ENCODE peak calls at places on chromosome 13, in four cellular contexts. Q is AG09309, K is nephron progenitor cell, D is astrocyte of the spinal cord. T is an unnamed sample.

GRCh38 chr13:106398289-106398688 is 137.2 kb downstream of the EFNB2 start:
- DNase-seq in K (no peak), Q (no peak), D (no peak), T (no peak)

GRCh38 chr13:98784666-98785065 is 32.2 kb upstream of the SLC15A1 start:
- DNase-seq in Q (no peak), D (no peak), K (no peak), T (no peak)

GRCh38 chr13:24995225-24995804 is 100.6 kb upstream of the PABPC3 start:
- DNase-seq in D (peak), Q (peak), K (peak), T (peak)

GRCh38 chr13:97226788-97227627 is 4.9 kb downstream of the MBNL2 start:
- DNase-seq in D (no peak), K (no peak), Q (no peak), T (no peak)

GRCh38 chr13:95267662-95268369 is 33.4 kb downstream of the ABCC4 start:
- DNase-seq in Q (peak), K (no peak), D (peak), T (no peak)

GRCh38 chr13:20231839-20232555 is at the start of gene GJB6:
- DNase-seq in D (no peak), Q (no peak), K (peak), T (no peak)

GRCh38 chr13:49810825-49811526 is 18.5 kb upstream of the KPNA3 start:
- DNase-seq in K (no peak), Q (no peak), D (no peak), T (no peak)

GRCh38 chr13:113002206-113002821 is 33.3 kb downstream of the MCF2L start:
- DNase-seq in D (no peak), Q (no peak), K (peak), T (no peak)

GRCh38 chr13:77168232-77168631 is 141.3 kb upstream of the FBXL3 start:
- DNase-seq in D (no peak), K (no peak), Q (no peak), T (no peak)

GRCh38 chr13:63389756-63390155 is 1974.1 kb upstream of the PCDH20 start:
- DNase-seq in D (no peak), Q (no peak), K (no peak), T (no peak)

DNA sequence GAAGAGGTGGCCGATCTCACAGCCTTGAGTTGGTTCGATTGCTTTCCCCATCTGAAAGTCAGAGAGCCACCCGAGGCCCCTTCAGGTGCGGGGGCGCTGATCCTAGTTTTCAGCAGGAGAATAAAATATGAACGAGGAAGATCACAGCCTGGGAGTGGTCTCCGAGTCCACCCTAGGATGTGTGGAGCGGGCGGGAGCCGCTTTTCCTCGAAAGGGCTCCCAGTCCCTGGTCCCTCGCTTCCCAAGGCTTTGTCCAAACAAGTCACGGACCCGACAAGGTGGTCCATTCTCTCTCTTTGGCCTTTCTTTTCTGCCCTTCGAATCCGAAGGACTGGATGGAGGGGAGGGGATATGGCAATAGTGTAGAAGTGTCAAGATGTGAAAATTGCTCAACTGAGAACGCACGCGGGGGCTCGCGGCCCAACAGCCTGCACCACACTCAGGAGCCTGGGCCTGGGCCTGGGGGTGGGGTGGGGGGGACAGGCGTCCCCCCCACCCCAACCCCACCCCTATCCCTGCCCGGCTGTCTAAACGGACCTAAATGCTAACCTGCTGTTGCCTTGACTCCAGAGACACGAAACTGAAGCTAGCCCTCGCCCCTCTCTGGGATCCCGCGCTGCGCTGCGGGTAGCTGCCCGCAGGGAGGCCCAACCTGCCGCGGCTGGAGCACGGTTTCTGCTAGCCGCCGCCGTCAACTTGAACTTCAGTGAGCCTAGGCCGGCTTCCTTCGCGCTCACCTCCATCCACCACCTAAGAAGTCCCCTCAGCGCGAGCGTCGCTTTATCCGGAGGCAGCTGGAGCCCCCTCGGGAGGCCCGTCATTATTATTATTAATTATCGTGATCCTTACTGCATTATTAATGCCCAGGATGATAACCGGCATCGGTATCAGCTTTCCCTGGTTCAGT is 7.1 kb downstream of the ZIC2 start:
- DNase-seq in D (peak), K (peak), Q (no peak), T (no peak)
- TF ChIP-seq CTCF in D (no peak), K (no peak), Q (no peak), T (no peak)

GRCh38 chr13:26037302-26037701 is 14.5 kb downstream of the SHISA2 start:
- DNase-seq in K (no peak), Q (no peak), D (no peak), T (no peak)
- TF ChIP-seq CTCF in K (peak), Q (peak), D (peak), T (peak)

GRCh38 chr13:52450793-52451116 is 321 bp upstream of the VPS36 start:
- DNase-seq in K (no peak), Q (no peak), D (no peak), T (no peak)
- TF ChIP-seq CTCF in K (peak), Q (no peak), D (no peak), T (no peak)

GRCh38 chr13:41411536-41411935 is 45.8 kb upstream of the RGCC start:
- DNase-seq in Q (peak), D (peak), K (peak), T (peak)

GRCh38 chr13:41409611-41410010 is 47.7 kb upstream of the RGCC start:
- DNase-seq in D (no peak), Q (no peak), K (no peak), T (no peak)

GRCh38 chr13:41413907-41414306 is 43.4 kb upstream of the RGCC start:
- DNase-seq in K (no peak), D (no peak), Q (no peak), T (no peak)

GRCh38 chr13:41408061-41408460 is 49.3 kb upstream of the RGCC start:
- DNase-seq in Q (no peak), K (no peak), D (no peak), T (no peak)

GRCh38 chr13:41411060-41411459 is 46.3 kb upstream of the RGCC start:
- DNase-seq in D (no peak), K (no peak), Q (no peak), T (no peak)
- TF ChIP-seq CTCF in D (no peak), K (no peak), Q (no peak), T (no peak)

DNA sequence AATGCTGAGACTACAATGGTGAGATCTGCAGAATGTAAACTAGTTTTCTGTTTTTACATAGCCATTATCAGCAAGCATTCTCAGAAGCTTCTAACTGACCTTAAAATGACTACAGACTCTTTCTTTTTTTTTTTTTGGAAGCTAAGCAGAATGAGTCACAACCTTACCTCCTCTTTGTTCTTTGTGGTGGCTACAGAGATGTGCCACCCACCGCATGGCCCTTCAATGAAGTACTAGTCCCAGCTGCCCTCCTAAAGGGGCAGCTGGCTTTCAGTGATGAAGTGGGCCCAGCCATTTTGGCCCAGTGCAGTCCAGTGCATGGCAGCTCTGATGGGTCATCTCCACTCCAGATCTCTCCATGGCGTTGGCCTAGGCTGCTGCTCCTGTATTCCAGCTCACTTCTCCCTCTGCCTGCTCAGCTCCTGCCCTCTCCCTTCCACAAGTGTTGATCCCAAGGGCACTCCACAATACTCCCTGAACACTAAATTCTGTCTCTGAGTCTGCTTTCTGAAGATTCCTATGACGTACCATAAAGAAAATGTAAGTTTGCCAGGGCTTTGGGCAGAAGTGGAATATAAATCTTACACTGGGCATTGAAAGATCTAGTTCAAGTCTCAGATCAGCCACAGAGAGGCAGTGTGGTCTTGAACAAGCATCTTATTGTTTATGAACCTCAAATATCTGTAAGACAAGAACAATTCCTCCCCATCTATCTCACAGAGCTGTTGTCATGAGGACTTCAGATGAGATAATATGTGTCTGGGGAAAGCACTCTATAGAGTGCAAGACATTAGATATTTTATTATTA is 85.6 kb downstream of the RXFP2 start:
- DNase-seq in K (no peak), Q (no peak), D (peak), T (no peak)
- TF ChIP-seq CTCF in K (no peak), Q (peak), D (no peak), T (peak)

GRCh38 chr13:46327256-46327655 is 59.8 kb downstream of the RUBCNL start:
- DNase-seq in Q (no peak), D (no peak), K (no peak), T (no peak)
- TF ChIP-seq CTCF in Q (no peak), D (no peak), K (no peak), T (no peak)

GRCh38 chr13:52806029-52806428 is 42.4 kb downstream of the PCDH8 start:
- DNase-seq in K (no peak), Q (no peak), D (no peak), T (no peak)

GRCh38 chr13:52804202-52804641 is 44.2 kb downstream of the PCDH8 start:
- DNase-seq in D (no peak), K (no peak), Q (no peak), T (no peak)

GRCh38 chr13:52808842-52809219 is 39.6 kb downstream of the PCDH8 start:
- DNase-seq in D (no peak), K (no peak), Q (no peak), T (no peak)

GRCh38 chr13:52812941-52813340 is 35.5 kb downstream of the PCDH8 start:
- DNase-seq in D (no peak), K (no peak), Q (no peak), T (no peak)

DNA sequence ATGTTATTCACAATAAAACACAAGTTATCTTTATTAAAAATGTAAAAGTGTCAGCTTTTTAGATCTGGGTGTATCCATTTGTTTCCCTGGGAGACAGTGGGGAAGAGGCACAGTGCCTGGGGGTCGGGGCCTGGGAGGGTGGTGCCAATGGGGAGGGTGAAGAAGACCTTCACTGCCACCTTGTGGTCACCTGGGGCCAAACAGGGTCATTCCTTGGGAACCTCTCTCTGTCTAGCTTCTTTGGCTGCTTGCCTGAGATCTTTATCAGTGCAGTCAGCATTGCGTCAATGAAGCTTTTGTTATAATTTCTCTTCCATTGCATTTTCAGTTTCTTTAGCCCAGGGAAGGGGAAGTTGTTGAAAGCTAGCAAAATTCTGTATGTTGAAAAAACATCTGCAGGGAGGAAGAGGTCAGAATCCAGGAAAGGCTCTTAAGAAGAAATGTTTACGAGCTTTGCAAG is 39.1 kb downstream of the PCDH8 start:
- DNase-seq in Q (peak), D (peak), K (peak), T (no peak)
- TF ChIP-seq CTCF in Q (peak), D (peak), K (peak), T (peak)

DNA sequence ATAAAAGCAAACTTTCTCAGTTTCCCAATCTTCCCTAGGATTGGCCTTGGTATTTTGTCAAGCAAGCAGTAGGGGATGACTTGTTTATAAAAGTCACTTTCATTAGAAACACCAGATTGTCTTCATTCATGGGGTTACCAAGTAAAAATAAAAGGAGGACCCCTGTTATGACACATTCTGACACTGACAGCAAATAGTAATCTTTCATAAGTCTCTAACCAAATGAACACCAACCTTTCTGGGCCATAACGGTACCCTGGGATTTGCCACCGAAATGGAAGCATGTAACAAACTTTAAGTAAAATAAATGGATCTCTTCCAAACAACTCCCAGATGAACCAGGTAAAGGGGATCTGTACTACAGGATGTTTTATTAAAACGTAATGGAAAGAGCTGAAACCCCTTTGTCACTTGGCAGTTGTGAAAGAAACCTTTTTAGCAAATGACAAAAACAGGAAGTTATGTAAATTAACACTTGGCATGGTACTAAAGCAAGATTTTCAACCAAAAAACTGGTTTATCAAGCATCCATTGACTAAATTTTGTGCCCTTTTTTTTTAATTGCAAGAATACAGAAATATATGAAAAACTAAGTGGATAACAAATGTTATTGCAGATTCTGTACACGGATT is 335.6 kb downstream of the RBM26 start:
- DNase-seq in D (no peak), K (no peak), Q (no peak), T (no peak)
- TF ChIP-seq CTCF in D (no peak), K (no peak), Q (no peak), T (no peak)

GRCh38 chr13:45925151-45925550 is 73.6 kb upstream of the SIAH3 start:
- DNase-seq in D (no peak), Q (no peak), K (no peak), T (no peak)
- TF ChIP-seq CTCF in D (peak), Q (no peak), K (no peak), T (no peak)

T was measured in AG09319.